ENCODE peak calls at places on chromosome 9, in eight cellular contexts. C is CD8-positive, alpha-beta T cell; X is posterior cingulate gyrus; F is EL; H is lower leg skin; T is KBM-7; L is aorta; Q is K562. R is an unnamed sample.

GRCh38 chr9:22307013-22307711 is 139.5 kb upstream of the DMRTA1 start:
- DNase-seq in C (no peak), X (no peak), F (peak), H (no peak), T (peak), L (no peak), Q (no peak), R (peak)

GRCh38 chr9:96620155-96620514 is 492 bp upstream of the CDC14B start:
- DNase-seq in C (no peak), X (no peak), F (no peak), H (no peak), T (no peak), L (no peak), Q (no peak), R (no peak)

GRCh38 chr9:79974806-79975422 is 403.1 kb downstream of the TLE4 start:
- DNase-seq in C (no peak), X (no peak), F (no peak), H (no peak), T (no peak), L (no peak), Q (no peak), R (no peak)

GRCh38 chr9:90890146-90890545 is 88.5 kb downstream of the SYK start:
- DNase-seq in C (no peak), X (no peak), F (no peak), H (no peak), T (no peak), L (no peak), Q (no peak), R (no peak)

GRCh38 chr9:127705577-127706215 is 1.1 kb upstream of the CFAP157 start:
- DNase-seq in C (no peak), X (no peak), F (no peak), H (no peak), T (no peak), L (no peak), Q (no peak), R (no peak)

GRCh38 chr9:4137755-4138154 is 162.1 kb downstream of the GLIS3 start:
- DNase-seq in C (no peak), X (no peak), F (peak), H (no peak), T (no peak), L (no peak), Q (no peak), R (peak)

GRCh38 chr9:134620751-134621557 is 20.6 kb upstream of the COL5A1 start:
- DNase-seq in C (no peak), X (no peak), F (no peak), H (no peak), T (no peak), L (peak), Q (peak), R (no peak)

GRCh38 chr9:106731910-106732309 is 131.1 kb upstream of the ZNF462 start:
- DNase-seq in C (no peak), X (no peak), F (no peak), H (no peak), T (no peak), L (no peak), Q (no peak), R (no peak)

GRCh38 chr9:5499889-5500398 is 10.4 kb upstream of the PDCD1LG2 start:
- DNase-seq in C (no peak), X (no peak), F (peak), H (peak), T (peak), L (no peak), Q (peak), R (no peak)

GRCh38 chr9:35903049-35903448 is 3.0 kb upstream of the HRCT1 start:
- DNase-seq in C (no peak), X (no peak), F (peak), H (no peak), T (peak), L (no peak), Q (peak), R (peak)

GRCh38 chr9:94870793-94871558 is 144.5 kb downstream of the AOPEP start:
- DNase-seq in C (peak), X (no peak), F (peak), H (peak), T (no peak), L (no peak), Q (no peak), R (peak)

GRCh38 chr9:6845881-6846280 is 88.1 kb downstream of the KDM4C start:
- DNase-seq in C (no peak), X (no peak), F (no peak), H (no peak), T (no peak), L (no peak), Q (no peak), R (no peak)

GRCh38 chr9:99732715-99733114 is 89.0 kb upstream of the NR4A3 start:
- DNase-seq in C (no peak), X (no peak), F (no peak), H (no peak), T (peak), L (no peak), Q (no peak), R (no peak)

GRCh38 chr9:115591584-115591984 is 473.6 kb upstream of the TNC start:
- DNase-seq in C (no peak), X (no peak), F (peak), H (peak), T (peak), L (peak), Q (peak), R (peak)

R was measured in LoVo.